ENCODE peak calls at places on chromosome 21, in six cellular contexts. Z is mucosa of descending colon, O is hepatocyte, S is psoas muscle, E is A673, P is thoracic aorta. Y is an unnamed sample. For H3K4me1, the result is how much of the 10 kb centered on the place peaks cover.

GRCh38 chr21:29238967-29239289 is 59.8 kb upstream of the BACH1 start:
- DNase-seq in Z (no peak), O (no peak), P (no peak), E (peak), S (no peak), Y (no peak)

GRCh38 chr21:34844033-34844923 is 175.5 kb downstream of the CLIC6 start:
- DNase-seq in O (no peak), Z (no peak), E (no peak), P (no peak), S (peak), Y (no peak)

GRCh38 chr21:35204850-35205564 is 155.9 kb upstream of the RUNX1 start:
- DNase-seq in S (peak), E (peak), Z (peak), O (peak), P (peak), Y (no peak)

GRCh38 chr21:25733859-25734653 is 648 bp downstream of the ATP5PF start:
- DNase-seq in Z (no peak), S (no peak), O (peak), P (no peak), E (peak), Y (peak)

GRCh38 chr21:34274001-34274400 is 89.8 kb upstream of the KCNE2 start:
- DNase-seq in S (no peak), E (no peak), P (no peak), Z (no peak), O (no peak), Y (no peak)

GRCh38 chr21:35046223-35046690 is 2.8 kb downstream of the RUNX1 start:
- DNase-seq in O (no peak), Z (no peak), E (no peak), S (no peak), P (no peak), Y (no peak)

GRCh38 chr21:25895565-25896205 is 160.9 kb downstream of the GABPA start:
- DNase-seq in S (no peak), Z (no peak), P (no peak), E (peak), O (no peak), Y (no peak)

GRCh38 chr21:44054710-44055109 is 42.6 kb downstream of the TRAPPC10 start:
- DNase-seq in O (peak), S (no peak), E (no peak), Z (no peak), P (no peak), Y (no peak)

GRCh38 chr21:19855522-19855921 is 1142.7 kb upstream of the NCAM2 start:
- DNase-seq in Z (no peak), P (no peak), E (no peak), S (no peak), O (no peak), Y (no peak)

GRCh38 chr21:37423103-37423502 is 56.5 kb downstream of the DYRK1A start:
- DNase-seq in O (no peak), P (no peak), E (no peak), S (no peak), Z (no peak), Y (no peak)

GRCh38 chr21:39452207-39452964 is 616 bp downstream of the SH3BGR start:
- DNase-seq in P (no peak), E (no peak), S (no peak), O (no peak), Z (no peak), Y (no peak)

GRCh38 chr21:14382486-14382834 is 486 bp downstream of the HSPA13 start:
- DNase-seq in O (peak), Z (no peak), P (no peak), S (no peak), E (peak), Y (peak)

GRCh38 chr21:22762463-22762862 is 1764.3 kb downstream of the NCAM2 start:
- DNase-seq in S (no peak), P (no peak), O (no peak), Z (no peak), E (no peak), Y (no peak)

GRCh38 chr21:34583926-34584563 is 30.9 kb downstream of the RCAN1 start:
- DNase-seq in O (no peak), P (no peak), Z (no peak), E (no peak), S (no peak), Y (no peak)

GRCh38 chr21:25867041-25867440 is 132.3 kb downstream of the GABPA start:
- DNase-seq in P (no peak), S (no peak), E (peak), Z (no peak), O (no peak), Y (no peak)

GRCh38 chr21:36776981-36777617 is 78.2 kb downstream of the SIM2 start:
- DNase-seq in P (no peak), Z (no peak), O (no peak), E (no peak), S (no peak), Y (no peak)

GRCh38 chr21:35426484-35426883 is 377.4 kb upstream of the RUNX1 start:
- DNase-seq in P (no peak), Z (no peak), S (no peak), O (no peak), E (no peak), Y (no peak)

GRCh38 chr21:38121888-38122705 is 134.7 kb upstream of the KCNJ15 start:
- DNase-seq in S (no peak), O (no peak), E (no peak), P (no peak), Z (no peak), Y (no peak)

GRCh38 chr21:39386194-39386593 is 37.3 kb upstream of the HMGN1 start:
- DNase-seq in E (no peak), Z (peak), O (no peak), S (peak), P (no peak), Y (no peak)

DNA sequence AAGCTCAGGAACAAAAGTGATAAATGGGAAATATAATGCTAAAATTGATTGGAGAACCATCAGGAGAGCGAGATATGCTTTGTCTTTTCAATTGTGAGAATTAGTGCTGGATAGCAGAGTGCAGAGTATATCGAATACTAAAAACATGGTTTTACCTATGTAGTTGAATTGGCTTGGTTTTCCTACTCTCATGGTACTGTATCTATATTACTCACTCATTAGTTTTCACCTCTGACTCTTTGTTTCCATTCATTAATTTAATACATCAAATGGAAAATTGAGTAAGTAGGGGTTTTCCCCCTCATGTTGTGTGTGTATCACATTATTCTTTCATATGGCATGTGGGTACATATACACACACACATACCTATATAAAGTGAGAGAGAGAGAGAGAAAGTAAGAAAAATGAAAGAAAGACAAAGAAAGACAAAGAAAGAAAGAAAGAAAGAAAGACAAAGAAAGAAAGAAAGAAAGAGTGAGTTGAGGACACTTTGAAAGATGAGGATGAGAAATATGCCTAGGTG is 1574.5 kb downstream of the MRPL39 start:
- DNase-seq in P (no peak), S (no peak), E (no peak), O (no peak), Z (no peak), Y (no peak)
- H3K4me1 ChIP-seq in P (under half), S (under half), E (under half), O (under half), Z (under half), Y (under half)

GRCh38 chr21:16117851-16118592 is 388.2 kb downstream of the USP25 start:
- DNase-seq in S (no peak), Z (no peak), E (no peak), P (no peak), O (peak), Y (no peak)
- H3K4me3 ChIP-seq in S (no peak), Z (no peak), E (no peak), P (peak), O (no peak), Y (no peak)

GRCh38 chr21:33255404-33255803 is 10.8 kb upstream of the IL10RB start:
- DNase-seq in S (no peak), E (no peak), P (no peak), O (no peak), Z (no peak), Y (no peak)
- TF ChIP-seq CTCF in S (no peak), E (no peak), P (no peak), O (no peak), Z (no peak), Y (no peak)

DNA sequence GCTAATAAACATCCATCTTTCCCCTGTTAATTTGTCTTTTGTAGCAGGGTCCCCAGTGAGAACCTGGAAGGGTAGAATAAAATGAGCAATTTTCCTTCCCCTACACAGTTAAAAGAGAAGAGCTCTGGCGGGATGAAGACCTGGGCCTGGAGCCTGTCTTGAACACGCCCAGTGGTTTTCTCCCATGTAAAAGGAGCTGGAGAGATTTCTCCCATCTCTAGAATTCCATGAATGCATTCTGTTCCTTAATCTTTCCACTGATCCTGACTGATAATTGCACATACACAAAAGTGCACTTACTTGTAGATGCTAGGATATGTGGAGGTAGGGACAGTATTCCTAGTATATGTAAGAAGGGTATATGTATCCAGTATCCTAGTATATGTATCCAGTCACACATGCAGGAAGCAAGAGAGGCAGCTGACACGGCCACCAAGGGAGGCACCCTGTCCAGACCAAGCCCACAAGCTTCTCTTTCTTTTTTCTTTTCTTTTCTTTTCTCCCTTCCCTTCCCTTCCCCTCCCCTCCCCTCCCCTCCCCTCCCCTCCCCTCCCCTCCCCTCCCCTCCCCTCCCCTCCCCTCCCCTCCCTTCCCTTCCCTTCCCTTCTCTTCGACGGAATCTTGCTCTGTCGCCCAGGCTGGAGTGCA is 11.9 kb upstream of the PKNOX1 start:
- DNase-seq in S (no peak), E (no peak), P (no peak), Z (no peak), O (no peak), Y (no peak)
- H3K4me1 ChIP-seq in S (under half), E (under half), P (under half), Z (under half), O (under half), Y (under half)

GRCh38 chr21:46065215-46065992 is 32.5 kb upstream of the COL6A2 start:
- DNase-seq in P (peak), E (no peak), Z (no peak), O (peak), S (peak), Y (peak)
- H3K4me3 ChIP-seq in P (peak), E (no peak), Z (no peak), O (no peak), S (no peak), Y (no peak)

DNA sequence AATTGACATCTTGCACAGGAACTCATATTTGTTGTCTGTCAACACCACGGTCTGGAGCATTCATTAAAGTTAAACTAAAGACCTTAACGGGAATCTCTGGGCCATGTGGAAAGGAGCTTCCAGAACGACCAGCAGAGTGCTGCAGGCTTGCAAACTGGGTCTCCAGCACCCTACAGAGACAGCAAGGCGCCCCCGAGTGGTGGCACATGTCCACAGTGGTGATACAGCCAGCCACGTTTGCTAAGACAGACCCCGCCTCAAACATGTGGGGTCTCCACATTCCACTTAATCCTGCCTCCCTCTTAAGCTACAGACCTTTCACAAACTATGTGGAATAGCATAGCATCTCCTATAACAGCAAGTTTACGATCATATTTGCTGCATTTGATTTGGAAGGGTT is 96.5 kb upstream of the BACE2 start:
- DNase-seq in O (no peak), S (no peak), E (no peak), P (no peak), Z (no peak), Y (peak)
- TF ChIP-seq CTCF in O (no peak), S (no peak), E (peak), P (no peak), Z (no peak), Y (peak)

GRCh38 chr21:40788635-40789034 is 58.3 kb downstream of the DSCAM start:
- DNase-seq in S (no peak), P (no peak), O (no peak), Z (no peak), E (no peak), Y (no peak)

GRCh38 chr21:40797881-40798280 is 49.1 kb downstream of the DSCAM start:
- DNase-seq in S (no peak), O (no peak), P (no peak), Z (no peak), E (no peak), Y (no peak)

GRCh38 chr21:40795313-40795712 is 51.6 kb downstream of the DSCAM start:
- DNase-seq in E (no peak), Z (no peak), P (no peak), S (no peak), O (peak), Y (no peak)

DNA sequence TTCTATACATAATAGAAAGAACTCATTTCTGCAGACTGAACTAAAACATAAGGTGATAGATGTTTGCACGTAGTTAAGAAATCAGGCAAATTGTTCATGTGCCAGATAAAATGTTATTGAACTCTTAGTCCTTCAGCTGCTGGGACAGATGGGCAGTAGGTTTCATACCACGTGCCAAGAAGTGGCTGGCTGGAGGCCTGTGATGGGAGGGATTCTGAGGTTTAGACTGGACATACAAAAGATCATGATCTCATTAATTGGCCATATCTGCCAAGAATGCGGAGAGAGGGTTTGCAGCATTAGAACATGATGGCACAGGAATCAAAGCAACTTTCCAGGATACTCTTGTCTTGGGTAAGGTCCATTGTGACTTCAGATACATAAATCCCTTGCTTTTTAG is 53.9 kb downstream of the DSCAM start:
- DNase-seq in O (no peak), E (no peak), Z (no peak), S (no peak), P (no peak), Y (no peak)
- H3K4me1 ChIP-seq in O (under half), E (under half), Z (under half), S (under half), P (under half), Y (under half)

DNA sequence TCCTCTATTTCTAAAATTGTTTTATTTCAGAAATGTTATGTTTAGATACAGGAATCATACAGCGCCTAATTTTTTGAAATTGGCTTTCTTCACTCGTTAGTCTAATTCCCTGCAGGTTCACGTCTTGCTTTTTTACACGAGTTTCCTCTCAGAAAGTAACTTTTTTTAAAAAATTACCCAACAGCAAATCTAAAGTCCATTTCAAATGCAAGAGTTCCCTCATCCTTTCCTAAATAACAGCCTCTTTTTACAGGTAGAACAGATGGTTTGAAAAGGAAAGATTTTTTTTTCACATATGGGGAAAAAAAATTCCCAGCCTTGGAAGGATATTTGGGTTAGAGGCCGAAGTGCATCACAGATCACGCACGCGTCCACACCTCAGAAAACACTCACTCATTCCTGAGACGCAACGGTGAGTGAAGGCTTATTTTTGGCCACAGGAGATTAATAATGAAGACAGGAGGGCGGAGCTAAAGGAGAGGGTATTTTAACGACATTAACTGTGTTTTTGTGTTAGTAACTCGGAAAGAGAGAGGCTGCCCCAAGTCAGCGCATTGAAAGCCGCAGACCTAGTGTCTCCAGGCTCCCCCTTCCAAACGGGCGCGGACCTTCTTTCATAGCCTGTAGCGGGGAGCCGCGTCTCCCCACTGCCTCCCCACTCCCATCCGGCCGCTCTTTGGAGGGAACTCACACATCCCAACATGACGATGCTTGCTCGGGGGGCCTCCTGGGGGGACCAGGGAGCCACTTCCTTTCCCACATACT is 936 bp upstream of the RIPK4 start:
- DNase-seq in P (no peak), S (no peak), Z (no peak), O (peak), E (peak), Y (peak)
- H3K4me3 ChIP-seq in P (peak), S (no peak), Z (no peak), O (peak), E (peak), Y (peak)

DNA sequence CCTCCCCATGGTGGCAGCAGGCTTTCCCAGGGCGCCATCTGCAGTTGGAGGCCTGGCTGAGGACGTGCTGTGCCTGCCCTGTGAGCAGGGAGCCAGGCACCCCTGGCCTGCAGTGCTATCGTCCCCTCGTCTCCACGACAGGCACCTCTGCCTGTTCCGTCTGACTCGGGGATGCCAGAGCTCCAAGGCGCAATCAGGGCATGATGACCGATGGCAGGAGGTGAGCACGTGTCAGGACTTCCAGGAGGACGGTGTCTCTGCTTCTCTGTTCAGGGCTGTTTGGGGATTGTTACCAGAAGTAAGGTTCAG is 125.2 kb downstream of the PCBP3 start:
- DNase-seq in P (no peak), E (peak), Z (no peak), S (no peak), O (no peak), Y (peak)
- TF ChIP-seq CTCF in P (no peak), E (peak), Z (no peak), S (no peak), O (no peak), Y (no peak)

Y was measured in Caco-2.